ENCODE peak calls at places on chromosomes 6 and 20, in eight cellular contexts. N is NCI-H1436; C is stimulated activated CD4-positive, alpha-beta T cell treated with anti-CD3 and anti-CD28 coated beads, Interleukin-15, amount 100 ng/mL, for 1 hour; Y is GM19239; M is aorta; W is NCI-H69; Z is mesenchymal stem cell; J is GOT3. B is an unnamed sample.

GRCh38 chr20:12210591-12210990 is 292.9 kb downstream of the BTBD3 start:
- DNase-seq in N (no peak), C (no peak), Y (no peak), M (no peak), W (no peak), Z (no peak), J (no peak), B (no peak)

GRCh38 chr6:114121913-114122662 is 151.1 kb upstream of the HDAC2 start:
- DNase-seq in N (no peak), C (no peak), Y (no peak), M (no peak), W (no peak), Z (no peak), J (no peak), B (no peak)

GRCh38 chr6:116450185-116450710 is 10.9 kb upstream of the CALHM6 start:
- DNase-seq in N (no peak), C (no peak), Y (no peak), M (no peak), W (peak), Z (no peak), J (no peak), B (no peak)

GRCh38 chr6:141922898-141923297 is 209.8 kb upstream of the GJE1 start:
- DNase-seq in N (no peak), C (no peak), Y (no peak), M (no peak), W (no peak), Z (no peak), J (no peak), B (no peak)

GRCh38 chr6:127938701-127939100 is 37.8 kb upstream of the THEMIS start:
- DNase-seq in N (no peak), C (no peak), Y (no peak), M (no peak), W (peak), Z (peak), J (no peak), B (peak)

GRCh38 chr20:44399446-44399845 is 43.9 kb downstream of the HNF4A start:
- DNase-seq in N (no peak), C (no peak), Y (no peak), M (no peak), W (no peak), Z (no peak), J (no peak), B (no peak)

GRCh38 chr20:18943542-18943941 is 130.0 kb downstream of the SCP2D1 start:
- DNase-seq in N (no peak), C (no peak), Y (no peak), M (no peak), W (peak), Z (no peak), J (no peak), B (no peak)

GRCh38 chr20:36097331-36097730 is 57.2 kb upstream of the EPB41L1 start:
- DNase-seq in N (no peak), C (no peak), Y (no peak), M (no peak), W (peak), Z (no peak), J (no peak), B (no peak)

GRCh38 chr20:61719691-61720347 is 345.9 kb downstream of the TAF4 start:
- DNase-seq in N (no peak), C (peak), Y (no peak), M (no peak), W (no peak), Z (no peak), J (no peak), B (no peak)

GRCh38 chr20:19746396-19746795 is 11.7 kb upstream of the RIN2 start:
- DNase-seq in N (no peak), C (no peak), Y (no peak), M (no peak), W (no peak), Z (no peak), J (no peak), B (no peak)

GRCh38 chr20:19886666-19887288 is 128.7 kb downstream of the RIN2 start:
- DNase-seq in N (no peak), C (no peak), Y (no peak), M (no peak), W (no peak), Z (peak), J (no peak), B (no peak)

GRCh38 chr6:63941747-63942470 is 306.3 kb downstream of the PHF3 start:
- DNase-seq in N (no peak), C (no peak), Y (no peak), M (no peak), W (peak), Z (no peak), J (no peak), B (no peak)

GRCh38 chr20:50982372-50982771 is 23.8 kb downstream of the MOCS3 start:
- DNase-seq in N (peak), C (no peak), Y (no peak), M (no peak), W (peak), Z (peak), J (peak), B (no peak)

GRCh38 chr6:74598473-74599393 is 607.1 kb downstream of the COL12A1 start:
- DNase-seq in N (no peak), C (no peak), Y (peak), M (no peak), W (no peak), Z (no peak), J (no peak), B (no peak)

GRCh38 chr6:170361335-170361734 is 54.8 kb downstream of the FAM120B start:
- DNase-seq in N (no peak), C (no peak), Y (no peak), M (no peak), W (no peak), Z (no peak), J (no peak), B (no peak)

GRCh38 chr20:13119583-13119982 is 101.5 kb upstream of the ISM1 start:
- DNase-seq in N (peak), C (no peak), Y (peak), M (no peak), W (peak), Z (peak), J (no peak), B (peak)

GRCh38 chr20:50561379-50562078 is 51.3 kb downstream of the PTPN1 start:
- DNase-seq in N (no peak), C (peak), Y (no peak), M (peak), W (no peak), Z (peak), J (no peak), B (peak)

GRCh38 chr6:106397441-106397840 is 36.9 kb downstream of the CRYBG1 start:
- DNase-seq in N (no peak), C (no peak), Y (no peak), M (no peak), W (no peak), Z (no peak), J (no peak), B (no peak)

GRCh38 chr6:89252902-89253301 is 35.7 kb upstream of the GABRR1 start:
- DNase-seq in N (no peak), C (no peak), Y (no peak), M (no peak), W (peak), Z (no peak), J (no peak), B (no peak)

GRCh38 chr6:138404666-138405337 is 779 bp downstream of the HEBP2 start:
- DNase-seq in N (no peak), C (peak), Y (no peak), M (peak), W (peak), Z (peak), J (no peak), B (no peak)

GRCh38 chr6:135084916-135085269 is 30.3 kb upstream of the HBS1L start:
- DNase-seq in N (no peak), C (no peak), Y (no peak), M (no peak), W (no peak), Z (no peak), J (no peak), B (no peak)

GRCh38 chr6:116682334-116682712 is 1.3 kb downstream of the KPNA5 start:
- DNase-seq in N (no peak), C (no peak), Y (no peak), M (no peak), W (peak), Z (peak), J (no peak), B (no peak)

GRCh38 chr20:21510414-21510971 is 3.4 kb downstream of the NKX2-2 start:
- DNase-seq in N (no peak), C (no peak), Y (peak), M (no peak), W (no peak), Z (no peak), J (no peak), B (peak)

GRCh38 chr6:114342826-114343781 is at the start of gene HS3ST5:
- DNase-seq in N (peak), C (no peak), Y (no peak), M (peak), W (peak), Z (peak), J (no peak), B (peak)